ENCODE peak calls at places on chromosomes 4 and X, in six cellular contexts. One of them, this sample, is unnamed.

GRCh38 chr4:145183023-145183422 is 2.6 kb upstream of the OTUD4 start:
- DNase-seq in epithelial cell of esophagus: peak; percentile 36
- DNase-seq in ovary: no peak
- DNase-seq in OCI-LY7: no peak
- DNase-seq in DND-41: no peak
- DNase-seq in GM10248: no peak
- DNase-seq in this sample: no peak

GRCh38 chr4:107219681-107220080 is 183.6 kb upstream of the DKK2 start:
- DNase-seq in OCI-LY7: no peak
- DNase-seq in DND-41: no peak
- DNase-seq in ovary: no peak
- DNase-seq in GM10248: no peak
- DNase-seq in epithelial cell of esophagus: peak; percentile 24
- DNase-seq in this sample: no peak

GRCh38 chrX:13252726-13253125 is 67.1 kb downstream of the ATXN3L start:
- DNase-seq in DND-41: no peak
- DNase-seq in epithelial cell of esophagus: no peak
- DNase-seq in OCI-LY7: no peak
- DNase-seq in GM10248: no peak
- DNase-seq in ovary: no peak
- DNase-seq in this sample: no peak

GRCh38 chrX:125203737-125204578 is 115.7 kb upstream of the TEX13C start:
- DNase-seq in ovary: no peak
- DNase-seq in epithelial cell of esophagus: peak; percentile 25
- DNase-seq in GM10248: peak; percentile 3
- DNase-seq in OCI-LY7: no peak
- DNase-seq in DND-41: no peak
- DNase-seq in this sample: peak; percentile 53

GRCh38 chr4:119139316-119139715 is 3.7 kb downstream of the MYOZ2 start:
- DNase-seq in ovary: no peak
- DNase-seq in GM10248: no peak
- DNase-seq in epithelial cell of esophagus: peak; percentile 24
- DNase-seq in DND-41: no peak
- DNase-seq in OCI-LY7: no peak
- DNase-seq in this sample: no peak

GRCh38 chr4:17708992-17709759 is 72.2 kb downstream of the FAM184B start:
- DNase-seq in ovary: no peak
- DNase-seq in OCI-LY7: no peak
- DNase-seq in GM10248: no peak
- DNase-seq in epithelial cell of esophagus: no peak
- DNase-seq in DND-41: no peak
- DNase-seq in this sample: no peak

GRCh38 chr4:3010998-3011397 is 47.6 kb downstream of the GRK4 start:
- DNase-seq in ovary: no peak
- DNase-seq in epithelial cell of esophagus: peak; percentile 91
- DNase-seq in GM10248: no peak
- DNase-seq in OCI-LY7: no peak
- DNase-seq in DND-41: no peak
- DNase-seq in this sample: no peak

GRCh38 chrX:41347186-41347585 is 13.2 kb downstream of the DDX3X start:
- DNase-seq in ovary: no peak
- DNase-seq in DND-41: no peak
- DNase-seq in epithelial cell of esophagus: no peak
- DNase-seq in OCI-LY7: no peak
- DNase-seq in GM10248: no peak
- DNase-seq in this sample: no peak

GRCh38 chr4:150940123-150940522 is 75.0 kb downstream of the LRBA start:
- DNase-seq in DND-41: peak; percentile 27
- DNase-seq in ovary: no peak
- DNase-seq in epithelial cell of esophagus: no peak
- DNase-seq in OCI-LY7: no peak
- DNase-seq in GM10248: no peak
- DNase-seq in this sample: no peak

GRCh38 chr4:44150091-44150576 is 298.5 kb downstream of the KCTD8 start:
- DNase-seq in DND-41: no peak
- DNase-seq in GM10248: no peak
- DNase-seq in epithelial cell of esophagus: peak; percentile 73
- DNase-seq in ovary: no peak
- DNase-seq in OCI-LY7: no peak
- DNase-seq in this sample: no peak

GRCh38 chrX:23819385-23820234 is 36.6 kb downstream of the SAT1 start:
- DNase-seq in ovary: no peak
- DNase-seq in epithelial cell of esophagus: peak; percentile 21
- DNase-seq in OCI-LY7: no peak
- DNase-seq in GM10248: no peak
- DNase-seq in DND-41: no peak
- DNase-seq in this sample: no peak

GRCh38 chr4:153198739-153199138 is 5.5 kb upstream of the TRIM2 start:
- DNase-seq in GM10248: no peak
- DNase-seq in OCI-LY7: no peak
- DNase-seq in epithelial cell of esophagus: no peak
- DNase-seq in ovary: no peak
- DNase-seq in DND-41: no peak
- DNase-seq in this sample: no peak

GRCh38 chrX:68831405-68832100 is 2.7 kb downstream of the EFNB1 start:
- DNase-seq in ovary: no peak
- DNase-seq in GM10248: no peak
- DNase-seq in OCI-LY7: no peak
- DNase-seq in epithelial cell of esophagus: no peak
- DNase-seq in DND-41: no peak
- DNase-seq in this sample: no peak

GRCh38 chr4:119559044-119559647 is 69.5 kb downstream of the PDE5A start:
- DNase-seq in GM10248: peak; percentile 29
- DNase-seq in epithelial cell of esophagus: peak; percentile 57
- DNase-seq in DND-41: no peak
- DNase-seq in OCI-LY7: peak; percentile 41
- DNase-seq in ovary: no peak
- DNase-seq in this sample: no peak

GRCh38 chr4:181194096-181194495 is 1049.1 kb upstream of the TENM3 start:
- DNase-seq in GM10248: no peak
- DNase-seq in epithelial cell of esophagus: peak; percentile 15
- DNase-seq in OCI-LY7: no peak
- DNase-seq in DND-41: no peak
- DNase-seq in ovary: no peak
- DNase-seq in this sample: no peak

GRCh38 chr4:25767877-25768475 is 94.8 kb downstream of the SEL1L3 start:
- DNase-seq in ovary: peak; percentile 39
- DNase-seq in GM10248: no peak
- DNase-seq in DND-41: peak; percentile 44
- DNase-seq in OCI-LY7: peak; percentile 47
- DNase-seq in epithelial cell of esophagus: peak; percentile 75
- DNase-seq in this sample: peak; percentile 63

GRCh38 chrX:40266490-40267333 is 169.0 kb upstream of the BCOR start:
- DNase-seq in DND-41: peak; percentile 65
- DNase-seq in OCI-LY7: peak; percentile 62
- DNase-seq in GM10248: peak; percentile 60
- DNase-seq in epithelial cell of esophagus: peak; percentile 56
- DNase-seq in ovary: peak; percentile 61
- DNase-seq in this sample: peak; percentile 76

GRCh38 chr4:163649557-163650091 is 155.1 kb downstream of the TMA16 start:
- DNase-seq in OCI-LY7: no peak
- DNase-seq in ovary: no peak
- DNase-seq in GM10248: no peak
- DNase-seq in DND-41: no peak
- DNase-seq in epithelial cell of esophagus: peak; percentile 54
- DNase-seq in this sample: no peak

GRCh38 chr4:128483816-128484215 is 196.2 kb upstream of the PGRMC2 start:
- DNase-seq in DND-41: no peak
- DNase-seq in ovary: no peak
- DNase-seq in OCI-LY7: no peak
- DNase-seq in GM10248: no peak
- DNase-seq in epithelial cell of esophagus: no peak
- DNase-seq in this sample: no peak

GRCh38 chr4:120156115-120156718 is 89.6 kb upstream of the MAD2L1 start:
- DNase-seq in OCI-LY7: peak; percentile 81
- DNase-seq in epithelial cell of esophagus: peak; percentile 86
- DNase-seq in DND-41: peak; percentile 33
- DNase-seq in ovary: no peak
- DNase-seq in GM10248: peak; percentile 16
- DNase-seq in this sample: no peak

GRCh38 chrX:112997991-112998390 is 157.4 kb upstream of the AMOT start:
- DNase-seq in DND-41: no peak
- DNase-seq in ovary: no peak
- DNase-seq in OCI-LY7: no peak
- DNase-seq in epithelial cell of esophagus: no peak
- DNase-seq in GM10248: no peak
- DNase-seq in this sample: no peak

DNA sequence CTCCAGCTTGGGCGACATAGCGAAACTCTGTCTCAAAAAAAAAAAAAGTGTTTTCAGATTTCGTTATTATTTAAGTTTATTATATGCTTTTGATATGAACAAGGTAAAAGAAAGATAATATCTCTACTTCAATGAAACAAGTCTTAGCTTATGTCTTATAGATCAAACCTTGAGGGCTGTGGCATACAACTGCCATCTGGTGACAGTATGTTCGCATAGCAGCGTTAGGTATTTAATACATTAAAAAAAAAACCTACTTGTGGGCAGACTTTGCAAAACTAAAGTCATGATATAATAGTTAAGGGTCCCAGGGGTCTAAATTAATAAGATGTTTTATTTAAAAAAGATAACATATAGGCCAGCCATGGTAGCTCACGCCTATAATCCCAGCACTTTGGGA is 161.2 kb upstream of the AMOT start:
- DNase-seq in epithelial cell of esophagus: peak; percentile 18
- DNase-seq in DND-41: no peak
- DNase-seq in ovary: no peak
- DNase-seq in GM10248: no peak
- DNase-seq in OCI-LY7: peak; percentile 0
- DNase-seq in this sample: no peak
- TF ChIP-seq CTCF in epithelial cell of esophagus: peak; percentile 27
- TF ChIP-seq CTCF in DND-41: no peak
- TF ChIP-seq CTCF in ovary: no peak
- TF ChIP-seq CTCF in GM10248: no peak
- TF ChIP-seq CTCF in OCI-LY7: no peak
- TF ChIP-seq CTCF in this sample: no peak

GRCh38 chr4:139933541-139933940 is 220.4 kb downstream of the MAML3 start:
- DNase-seq in OCI-LY7: no peak
- DNase-seq in epithelial cell of esophagus: no peak
- DNase-seq in DND-41: no peak
- DNase-seq in ovary: no peak
- DNase-seq in GM10248: no peak
- DNase-seq in this sample: no peak
- TF ChIP-seq CTCF in OCI-LY7: no peak
- TF ChIP-seq CTCF in epithelial cell of esophagus: no peak
- TF ChIP-seq CTCF in DND-41: no peak
- TF ChIP-seq CTCF in ovary: no peak
- TF ChIP-seq CTCF in GM10248: no peak
- TF ChIP-seq CTCF in this sample: no peak

DNA sequence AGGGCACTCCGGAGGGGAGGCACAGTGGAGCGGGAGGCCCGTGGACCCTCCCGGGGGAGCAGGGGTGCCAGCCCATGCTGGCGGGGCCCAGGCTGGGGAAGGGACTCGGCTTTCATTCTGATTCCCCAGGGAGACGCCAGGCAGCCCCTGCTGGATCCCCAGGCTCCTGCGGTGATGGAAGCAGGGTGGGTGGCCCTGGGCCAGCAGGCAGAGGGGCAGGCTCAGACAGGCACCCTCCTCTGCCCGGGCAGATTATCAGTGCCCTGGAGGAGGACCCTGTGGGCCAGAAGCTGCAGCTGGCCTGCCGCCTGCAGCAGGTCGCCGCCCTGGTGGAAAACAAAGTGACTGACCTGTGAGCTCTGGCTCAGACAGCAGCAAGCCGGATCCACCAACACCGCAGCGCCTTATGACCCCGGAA is 2.1 kb upstream of the SRPK3 start:
- DNase-seq in epithelial cell of esophagus: peak; percentile 63
- DNase-seq in OCI-LY7: no peak
- DNase-seq in ovary: no peak
- DNase-seq in GM10248: no peak
- DNase-seq in DND-41: no peak
- DNase-seq in this sample: peak; percentile 6
- TF ChIP-seq CTCF in epithelial cell of esophagus: no peak
- TF ChIP-seq CTCF in OCI-LY7: peak; percentile 41
- TF ChIP-seq CTCF in ovary: no peak
- TF ChIP-seq CTCF in GM10248: no peak
- TF ChIP-seq CTCF in DND-41: peak; percentile 31
- TF ChIP-seq CTCF in this sample: no peak

GRCh38 chrX:18884916-18885315 is 99.0 kb downstream of the PHKA2 start:
- DNase-seq in OCI-LY7: no peak
- DNase-seq in ovary: no peak
- DNase-seq in GM10248: no peak
- DNase-seq in epithelial cell of esophagus: no peak
- DNase-seq in DND-41: no peak
- DNase-seq in this sample: no peak

GRCh38 chrX:18886344-18887161 is 97.4 kb downstream of the PHKA2 start:
- DNase-seq in OCI-LY7: peak; percentile 19
- DNase-seq in ovary: peak; percentile 76
- DNase-seq in epithelial cell of esophagus: peak; percentile 66
- DNase-seq in DND-41: no peak
- DNase-seq in GM10248: peak; percentile 77
- DNase-seq in this sample: peak; percentile 50

GRCh38 chrX:18883961-18884765 is 99.8 kb downstream of the PHKA2 start:
- DNase-seq in ovary: no peak
- DNase-seq in DND-41: no peak
- DNase-seq in epithelial cell of esophagus: no peak
- DNase-seq in GM10248: no peak
- DNase-seq in OCI-LY7: no peak
- DNase-seq in this sample: no peak

GRCh38 chrX:18886005-18886343 is 97.9 kb downstream of the PHKA2 start:
- DNase-seq in GM10248: no peak
- DNase-seq in OCI-LY7: no peak
- DNase-seq in ovary: no peak
- DNase-seq in epithelial cell of esophagus: no peak
- DNase-seq in DND-41: no peak
- DNase-seq in this sample: no peak

GRCh38 chrX:18885317-18886004 is 98.5 kb downstream of the PHKA2 start:
- DNase-seq in epithelial cell of esophagus: no peak
- DNase-seq in ovary: peak; percentile 24
- DNase-seq in DND-41: no peak
- DNase-seq in OCI-LY7: no peak
- DNase-seq in GM10248: no peak
- DNase-seq in this sample: no peak
- TF ChIP-seq CTCF in epithelial cell of esophagus: no peak
- TF ChIP-seq CTCF in ovary: no peak
- TF ChIP-seq CTCF in DND-41: no peak
- TF ChIP-seq CTCF in OCI-LY7: no peak
- TF ChIP-seq CTCF in GM10248: no peak
- TF ChIP-seq CTCF in this sample: no peak

GRCh38 chr4:66946761-66947160 is 598.5 kb downstream of the CENPC start:
- DNase-seq in ovary: no peak
- DNase-seq in DND-41: no peak
- DNase-seq in GM10248: no peak
- DNase-seq in epithelial cell of esophagus: no peak
- DNase-seq in OCI-LY7: no peak
- DNase-seq in this sample: no peak
- TF ChIP-seq CTCF in ovary: no peak
- TF ChIP-seq CTCF in DND-41: no peak
- TF ChIP-seq CTCF in GM10248: no peak
- TF ChIP-seq CTCF in epithelial cell of esophagus: no peak
- TF ChIP-seq CTCF in OCI-LY7: no peak
- TF ChIP-seq CTCF in this sample: no peak

GRCh38 chrX:104309169-104309568 is 54.4 kb upstream of the ESX1 start:
- DNase-seq in epithelial cell of esophagus: no peak
- DNase-seq in GM10248: no peak
- DNase-seq in ovary: no peak
- DNase-seq in DND-41: no peak
- DNase-seq in OCI-LY7: no peak
- DNase-seq in this sample: no peak
- TF ChIP-seq CTCF in epithelial cell of esophagus: no peak
- TF ChIP-seq CTCF in GM10248: no peak
- TF ChIP-seq CTCF in ovary: no peak
- TF ChIP-seq CTCF in DND-41: no peak
- TF ChIP-seq CTCF in OCI-LY7: no peak
- TF ChIP-seq CTCF in this sample: no peak